ENCODE peak calls at places on chromosomes 13 and 19, in five cellular contexts. One of them, this sample, is unnamed.

GRCh38 chr13:85985791-85986190 is 186.6 kb upstream of the SLITRK6 start:
- DNase-seq in ovary: no peak
- DNase-seq in psoas muscle: no peak
- DNase-seq in neural progenitor cell: no peak
- DNase-seq in suprapubic skin: no peak
- DNase-seq in this sample: no peak

GRCh38 chr19:2426661-2427322 is 594 bp downstream of the TIMM13 start:
- DNase-seq in ovary: peak; percentile 71
- DNase-seq in psoas muscle: peak; percentile 81
- DNase-seq in neural progenitor cell: peak; percentile 79
- DNase-seq in suprapubic skin: peak; percentile 76
- DNase-seq in this sample: no peak

GRCh38 chr13:83048419-83048818 is 833.9 kb downstream of the SLITRK1 start:
- DNase-seq in ovary: no peak
- DNase-seq in psoas muscle: no peak
- DNase-seq in neural progenitor cell: no peak
- DNase-seq in suprapubic skin: no peak
- DNase-seq in this sample: no peak

GRCh38 chr13:79987761-79988160 is 353.2 kb downstream of the SPRY2 start:
- DNase-seq in ovary: no peak
- DNase-seq in psoas muscle: no peak
- DNase-seq in neural progenitor cell: no peak
- DNase-seq in suprapubic skin: no peak
- DNase-seq in this sample: no peak

GRCh38 chr13:30792257-30793000 is 57.1 kb downstream of the ALOX5AP start:
- DNase-seq in ovary: peak; percentile 90
- DNase-seq in psoas muscle: peak; percentile 88
- DNase-seq in neural progenitor cell: peak; percentile 64
- DNase-seq in suprapubic skin: peak; percentile 89
- DNase-seq in this sample: peak; percentile 55

GRCh38 chr19:6476155-6476895 is 5.3 kb downstream of the DENND1C start:
- DNase-seq in ovary: peak; percentile 62
- DNase-seq in psoas muscle: peak; percentile 71
- DNase-seq in neural progenitor cell: peak; percentile 99
- DNase-seq in suprapubic skin: peak; percentile 81
- DNase-seq in this sample: peak; percentile 85

GRCh38 chr19:5403968-5404640 is 51.1 kb upstream of the ZNRF4 start:
- DNase-seq in ovary: peak; percentile 89
- DNase-seq in psoas muscle: peak; percentile 85
- DNase-seq in neural progenitor cell: peak; percentile 98
- DNase-seq in suprapubic skin: peak; percentile 65
- DNase-seq in this sample: peak; percentile 73

GRCh38 chr13:22800726-22801401 is 379.9 kb upstream of the SGCG start:
- DNase-seq in ovary: no peak
- DNase-seq in psoas muscle: no peak
- DNase-seq in neural progenitor cell: no peak
- DNase-seq in suprapubic skin: no peak
- DNase-seq in this sample: no peak

GRCh38 chr19:33048806-33049676 is 15.6 kb downstream of the RHPN2 start:
- DNase-seq in ovary: no peak
- DNase-seq in psoas muscle: no peak
- DNase-seq in neural progenitor cell: no peak
- DNase-seq in suprapubic skin: no peak
- DNase-seq in this sample: no peak

GRCh38 chr13:114222461-114222968 is 12.2 kb upstream of the CDC16 start:
- DNase-seq in ovary: peak; percentile 56
- DNase-seq in psoas muscle: no peak
- DNase-seq in neural progenitor cell: no peak
- DNase-seq in suprapubic skin: no peak
- DNase-seq in this sample: no peak

GRCh38 chr13:101955764-101956163 is 446.1 kb downstream of the FGF14 start:
- DNase-seq in ovary: no peak
- DNase-seq in psoas muscle: no peak
- DNase-seq in neural progenitor cell: no peak
- DNase-seq in suprapubic skin: no peak
- DNase-seq in this sample: no peak

GRCh38 chr13:50156140-50156539 is 140.9 kb downstream of the KCNRG start:
- DNase-seq in ovary: no peak
- DNase-seq in psoas muscle: no peak
- DNase-seq in neural progenitor cell: no peak
- DNase-seq in suprapubic skin: no peak
- DNase-seq in this sample: no peak

DNA sequence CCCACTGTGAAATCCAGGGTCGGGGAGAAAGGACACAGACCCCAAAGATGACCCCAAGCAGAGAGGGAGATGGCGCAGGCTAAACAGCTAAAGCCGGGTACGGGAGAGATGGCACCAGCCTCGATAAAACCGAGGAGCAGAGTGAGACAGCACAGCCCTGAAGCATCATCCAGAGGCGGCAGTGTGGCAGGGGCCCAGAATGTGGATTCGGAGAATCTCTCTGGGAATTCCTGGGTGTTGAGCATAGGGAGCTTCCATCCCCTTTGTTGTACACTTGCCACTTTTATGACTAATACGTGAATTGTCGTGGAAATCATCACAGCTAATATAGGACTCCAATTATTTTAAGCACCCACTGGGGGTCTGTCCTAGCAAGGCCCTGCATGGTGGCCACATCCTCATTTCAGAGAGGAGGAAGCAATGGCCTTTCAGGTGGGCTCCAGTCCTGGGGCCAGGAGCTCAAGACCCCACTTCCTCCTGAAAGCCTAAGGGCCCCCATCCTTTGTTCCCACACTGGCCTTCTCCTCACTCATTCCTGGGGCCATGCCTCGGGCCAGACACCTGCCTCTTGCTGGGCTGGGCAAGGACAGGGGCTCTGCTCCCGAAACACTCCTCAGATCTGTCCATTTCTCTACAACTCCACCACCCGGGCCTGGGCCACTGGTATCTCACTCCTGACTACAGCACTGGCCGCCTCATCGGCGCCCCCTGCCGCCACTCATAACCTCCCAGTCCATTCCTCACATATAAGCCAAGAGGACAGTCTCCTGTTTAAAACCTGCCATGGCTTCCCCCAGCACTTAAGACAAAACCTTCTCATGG is 29.3 kb upstream of the ATP1A3 start:
- DNase-seq in ovary: no peak
- DNase-seq in psoas muscle: peak; percentile 34
- DNase-seq in neural progenitor cell: peak; percentile 55
- DNase-seq in suprapubic skin: no peak
- DNase-seq in this sample: no peak
- TF ChIP-seq CTCF in ovary: no peak
- TF ChIP-seq CTCF in psoas muscle: no peak
- TF ChIP-seq CTCF in neural progenitor cell: peak; percentile 57
- TF ChIP-seq CTCF in suprapubic skin: no peak
- TF ChIP-seq CTCF in this sample: no peak

DNA sequence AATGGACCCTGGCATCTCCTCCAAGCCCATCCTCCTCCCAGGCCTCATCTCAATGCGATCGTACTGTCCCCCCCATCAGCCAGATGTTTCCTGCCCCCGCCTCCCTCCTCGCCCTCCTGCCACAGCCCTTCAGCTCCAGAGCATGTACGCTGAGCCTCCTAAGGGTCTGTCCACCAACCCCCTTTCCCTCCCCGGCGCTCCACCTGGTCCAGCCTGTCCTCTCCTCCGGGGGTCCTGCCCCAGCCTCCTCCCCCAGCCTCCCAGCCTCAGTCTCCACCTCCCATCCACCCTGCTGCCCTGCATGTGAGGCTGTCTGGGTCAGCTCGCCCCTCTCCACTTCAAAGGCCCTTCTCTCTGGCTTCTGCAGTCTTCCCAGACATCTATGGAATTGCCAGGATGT is 4.5 kb downstream of the SIRT2 start:
- DNase-seq in ovary: no peak
- DNase-seq in psoas muscle: no peak
- DNase-seq in neural progenitor cell: no peak
- DNase-seq in suprapubic skin: no peak
- DNase-seq in this sample: no peak
- H3K4me1 ChIP-seq in ovary: peaks cover 5% of the 10 kb centered on the region
- H3K4me1 ChIP-seq in psoas muscle: peaks cover 69% of the 10 kb centered on the region
- H3K4me1 ChIP-seq in neural progenitor cell: peaks cover 4% of the 10 kb centered on the region
- H3K4me1 ChIP-seq in suprapubic skin: peaks cover 28% of the 10 kb centered on the region
- H3K4me1 ChIP-seq in this sample: peaks cover 16% of the 10 kb centered on the region

GRCh38 chr19:42123765-42124164 is 8.5 kb downstream of the POU2F2 start:
- DNase-seq in ovary: no peak
- DNase-seq in psoas muscle: no peak
- DNase-seq in neural progenitor cell: no peak
- DNase-seq in suprapubic skin: no peak
- DNase-seq in this sample: no peak

GRCh38 chr19:42124386-42124901 is 7.8 kb downstream of the POU2F2 start:
- DNase-seq in ovary: no peak
- DNase-seq in psoas muscle: no peak
- DNase-seq in neural progenitor cell: no peak
- DNase-seq in suprapubic skin: no peak
- DNase-seq in this sample: no peak

GRCh38 chr19:42121036-42121621 is 11.1 kb downstream of the POU2F2 start:
- DNase-seq in ovary: no peak
- DNase-seq in psoas muscle: peak; percentile 39
- DNase-seq in neural progenitor cell: no peak
- DNase-seq in suprapubic skin: no peak
- DNase-seq in this sample: no peak

GRCh38 chr19:42121666-42122069 is 10.6 kb downstream of the POU2F2 start:
- DNase-seq in ovary: no peak
- DNase-seq in psoas muscle: peak; percentile 61
- DNase-seq in neural progenitor cell: no peak
- DNase-seq in suprapubic skin: no peak
- DNase-seq in this sample: no peak

GRCh38 chr19:42122691-42123607 is 9.3 kb downstream of the POU2F2 start:
- DNase-seq in ovary: no peak
- DNase-seq in psoas muscle: peak; percentile 27
- DNase-seq in neural progenitor cell: no peak
- DNase-seq in suprapubic skin: no peak
- DNase-seq in this sample: no peak
- TF ChIP-seq CTCF in ovary: no peak
- TF ChIP-seq CTCF in psoas muscle: no peak
- TF ChIP-seq CTCF in neural progenitor cell: no peak
- TF ChIP-seq CTCF in suprapubic skin: no peak
- TF ChIP-seq CTCF in this sample: no peak

GRCh38 chr13:42594577-42595571 is 20.9 kb downstream of the TNFSF11 start:
- DNase-seq in ovary: peak; percentile 50
- DNase-seq in psoas muscle: no peak
- DNase-seq in neural progenitor cell: peak; percentile 83
- DNase-seq in suprapubic skin: no peak
- DNase-seq in this sample: peak; percentile 60
- H3K4me1 ChIP-seq in ovary: no peaks in the 10 kb centered on the region
- H3K4me1 ChIP-seq in psoas muscle: no peaks in the 10 kb centered on the region
- H3K4me1 ChIP-seq in neural progenitor cell: peaks cover 22% of the 10 kb centered on the region
- H3K4me1 ChIP-seq in suprapubic skin: peaks cover 3% of the 10 kb centered on the region
- H3K4me1 ChIP-seq in this sample: no peaks in the 10 kb centered on the region

GRCh38 chr19:40267601-40267997 is 17.5 kb downstream of the AKT2 start:
- DNase-seq in ovary: no peak
- DNase-seq in psoas muscle: no peak
- DNase-seq in neural progenitor cell: no peak
- DNase-seq in suprapubic skin: no peak
- DNase-seq in this sample: no peak

GRCh38 chr19:40272261-40272660 is 12.9 kb downstream of the AKT2 start:
- DNase-seq in ovary: no peak
- DNase-seq in psoas muscle: peak; percentile 13
- DNase-seq in neural progenitor cell: no peak
- DNase-seq in suprapubic skin: no peak
- DNase-seq in this sample: no peak

GRCh38 chr19:40271706-40272105 is 13.4 kb downstream of the AKT2 start:
- DNase-seq in ovary: no peak
- DNase-seq in psoas muscle: peak; percentile 12
- DNase-seq in neural progenitor cell: no peak
- DNase-seq in suprapubic skin: no peak
- DNase-seq in this sample: no peak

GRCh38 chr19:40269216-40269940 is 15.8 kb downstream of the AKT2 start:
- DNase-seq in ovary: no peak
- DNase-seq in psoas muscle: peak; percentile 39
- DNase-seq in neural progenitor cell: no peak
- DNase-seq in suprapubic skin: no peak
- DNase-seq in this sample: no peak

GRCh38 chr19:40270362-40271089 is 14.6 kb downstream of the AKT2 start:
- DNase-seq in ovary: no peak
- DNase-seq in psoas muscle: no peak
- DNase-seq in neural progenitor cell: peak; percentile 39
- DNase-seq in suprapubic skin: no peak
- DNase-seq in this sample: no peak
- TF ChIP-seq CTCF in ovary: no peak
- TF ChIP-seq CTCF in psoas muscle: no peak
- TF ChIP-seq CTCF in neural progenitor cell: peak; percentile 22
- TF ChIP-seq CTCF in suprapubic skin: no peak
- TF ChIP-seq CTCF in this sample: no peak

GRCh38 chr13:113064534-113065405 is 40.8 kb upstream of the F7 start:
- DNase-seq in ovary: no peak
- DNase-seq in psoas muscle: peak; percentile 52
- DNase-seq in neural progenitor cell: no peak
- DNase-seq in suprapubic skin: no peak
- DNase-seq in this sample: no peak
- H3K4me1 ChIP-seq in ovary: no peaks in the 10 kb centered on the region
- H3K4me1 ChIP-seq in psoas muscle: no peaks in the 10 kb centered on the region
- H3K4me1 ChIP-seq in neural progenitor cell: no peaks in the 10 kb centered on the region
- H3K4me1 ChIP-seq in suprapubic skin: no peaks in the 10 kb centered on the region
- H3K4me1 ChIP-seq in this sample: no peaks in the 10 kb centered on the region

GRCh38 chr13:27775943-27776342 is 16.3 kb upstream of the GSX1 start:
- DNase-seq in ovary: no peak
- DNase-seq in psoas muscle: no peak
- DNase-seq in neural progenitor cell: peak; percentile 66
- DNase-seq in suprapubic skin: no peak
- DNase-seq in this sample: no peak

GRCh38 chr13:27774651-27775050 is 17.6 kb upstream of the GSX1 start:
- DNase-seq in ovary: no peak
- DNase-seq in psoas muscle: no peak
- DNase-seq in neural progenitor cell: no peak
- DNase-seq in suprapubic skin: no peak
- DNase-seq in this sample: no peak

GRCh38 chr13:27772651-27773425 is 19.4 kb upstream of the GSX1 start:
- DNase-seq in ovary: no peak
- DNase-seq in psoas muscle: no peak
- DNase-seq in neural progenitor cell: no peak
- DNase-seq in suprapubic skin: no peak
- DNase-seq in this sample: no peak

GRCh38 chr13:27774169-27774568 is 18.1 kb upstream of the GSX1 start:
- DNase-seq in ovary: no peak
- DNase-seq in psoas muscle: no peak
- DNase-seq in neural progenitor cell: no peak
- DNase-seq in suprapubic skin: no peak
- DNase-seq in this sample: no peak

GRCh38 chr13:27770809-27771208 is 21.5 kb upstream of the GSX1 start:
- DNase-seq in ovary: no peak
- DNase-seq in psoas muscle: no peak
- DNase-seq in neural progenitor cell: peak; percentile 56
- DNase-seq in suprapubic skin: no peak
- DNase-seq in this sample: no peak
- TF ChIP-seq CTCF in ovary: no peak
- TF ChIP-seq CTCF in psoas muscle: no peak
- TF ChIP-seq CTCF in neural progenitor cell: peak; percentile 63
- TF ChIP-seq CTCF in suprapubic skin: no peak
- TF ChIP-seq CTCF in this sample: peak; percentile 12